ENCODE peak calls at places on chromosomes 13 and 19, in four cellular contexts. One of them, this sample, is unnamed.

GRCh38 chr19:13098291-13099072 is 4.2 kb downstream of the LYL1 start:
- DNase-seq in IMR-90: no peak
- DNase-seq in H1: peak
- DNase-seq in mesendoderm: peak
- DNase-seq in this sample: peak

GRCh38 chr13:35917252-35917941 is 213.8 kb downstream of the DCLK1 start:
- DNase-seq in IMR-90: no peak
- DNase-seq in H1: peak
- DNase-seq in mesendoderm: peak
- DNase-seq in this sample: no peak

GRCh38 chr19:47790398-47790814 is 11.9 kb downstream of the SELENOW start:
- DNase-seq in IMR-90: peak
- DNase-seq in H1: peak
- DNase-seq in mesendoderm: peak
- DNase-seq in this sample: peak

GRCh38 chr19:14979136-14979497 is 547 bp downstream of the SLC1A6 start:
- DNase-seq in IMR-90: no peak
- DNase-seq in H1: no peak
- DNase-seq in mesendoderm: peak
- DNase-seq in this sample: peak

GRCh38 chr13:24906268-24906667 is 142.3 kb downstream of the RNF17 start:
- DNase-seq in IMR-90: no peak
- DNase-seq in H1: no peak
- DNase-seq in mesendoderm: no peak
- DNase-seq in this sample: no peak

GRCh38 chr19:58154679-58155648 is 4.4 kb upstream of the ZNF329 start:
- DNase-seq in IMR-90: peak
- DNase-seq in H1: peak
- DNase-seq in mesendoderm: peak
- DNase-seq in this sample: peak

GRCh38 chr13:26855071-26855470 is 94.5 kb upstream of the GPR12 start:
- DNase-seq in IMR-90: no peak
- DNase-seq in H1: no peak
- DNase-seq in mesendoderm: no peak
- DNase-seq in this sample: no peak

GRCh38 chr13:24178847-24179845 is 18.6 kb downstream of the SPATA13 start:
- DNase-seq in IMR-90: peak
- DNase-seq in H1: no peak
- DNase-seq in mesendoderm: no peak
- DNase-seq in this sample: no peak

GRCh38 chr19:9144920-9145319 is 4.7 kb downstream of the ZNF317 start:
- DNase-seq in IMR-90: no peak
- DNase-seq in H1: no peak
- DNase-seq in mesendoderm: peak
- DNase-seq in this sample: no peak

GRCh38 chr19:367561-367960 is 23.0 kb upstream of the MIER2 start:
- DNase-seq in IMR-90: no peak
- DNase-seq in H1: no peak
- DNase-seq in mesendoderm: no peak
- DNase-seq in this sample: peak

GRCh38 chr13:79837741-79838450 is 356.9 kb downstream of the NDFIP2 start:
- DNase-seq in IMR-90: peak
- DNase-seq in H1: no peak
- DNase-seq in mesendoderm: peak
- DNase-seq in this sample: no peak

GRCh38 chr13:51465124-51465523 is 12.3 kb upstream of the INTS6 start:
- DNase-seq in IMR-90: no peak
- DNase-seq in H1: no peak
- DNase-seq in mesendoderm: no peak
- DNase-seq in this sample: no peak

GRCh38 chr19:49356382-49356781 is 5.8 kb downstream of the TEAD2 start:
- DNase-seq in IMR-90: no peak
- DNase-seq in H1: no peak
- DNase-seq in mesendoderm: no peak
- DNase-seq in this sample: no peak

GRCh38 chr19:11457115-11457514 is 21.7 kb downstream of the PRKCSH start:
- DNase-seq in IMR-90: no peak
- DNase-seq in H1: no peak
- DNase-seq in mesendoderm: no peak
- DNase-seq in this sample: no peak

GRCh38 chr13:110103479-110103878 is 203.5 kb downstream of the COL4A1 start:
- DNase-seq in IMR-90: no peak
- DNase-seq in H1: no peak
- DNase-seq in mesendoderm: no peak
- DNase-seq in this sample: no peak

GRCh38 chr13:34533941-34534340 is 408.1 kb upstream of the NBEA start:
- DNase-seq in IMR-90: no peak
- DNase-seq in H1: no peak
- DNase-seq in mesendoderm: no peak
- DNase-seq in this sample: no peak
- H4K5ac ChIP-seq in IMR-90: no peak
- H4K5ac ChIP-seq in H1: no peak
- H4K5ac ChIP-seq in mesendoderm: no peak
- H4K5ac ChIP-seq in this sample: no peak

GRCh38 chr19:32173836-32174235 is 171.6 kb upstream of the ZNF507 start:
- DNase-seq in IMR-90: no peak
- DNase-seq in H1: peak
- DNase-seq in mesendoderm: peak
- DNase-seq in this sample: no peak
- H4K5ac ChIP-seq in IMR-90: no peak
- H4K5ac ChIP-seq in H1: no peak
- H4K5ac ChIP-seq in mesendoderm: no peak
- H4K5ac ChIP-seq in this sample: no peak

DNA sequence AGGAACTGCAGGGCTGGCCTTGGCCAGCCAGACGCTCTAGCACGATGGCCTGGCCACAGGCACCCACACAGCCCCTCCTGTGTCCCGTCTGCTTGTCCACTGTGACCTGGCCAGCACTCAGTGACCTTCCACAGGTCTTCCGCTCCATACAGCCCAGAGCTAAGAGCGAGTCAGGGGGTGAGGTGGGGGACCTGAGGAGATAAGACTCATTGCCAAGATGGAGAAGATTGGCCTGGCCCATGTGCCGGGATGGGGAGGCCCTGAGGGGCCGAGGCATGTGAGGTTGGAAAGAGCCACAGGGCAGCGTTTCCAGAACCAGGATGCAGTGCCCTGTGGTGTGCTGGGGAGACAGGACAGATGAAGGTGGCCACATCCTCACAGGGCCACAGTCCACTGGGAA is 10.2 kb upstream of the SLC7A9 start:
- DNase-seq in IMR-90: no peak
- DNase-seq in H1: peak
- DNase-seq in mesendoderm: no peak
- DNase-seq in this sample: no peak
- H4K5ac ChIP-seq in IMR-90: no peak
- H4K5ac ChIP-seq in H1: no peak
- H4K5ac ChIP-seq in mesendoderm: no peak
- H4K5ac ChIP-seq in this sample: no peak

GRCh38 chr13:95787356-95788099 is 110.6 kb downstream of the DNAJC3 start:
- DNase-seq in IMR-90: peak
- DNase-seq in H1: no peak
- DNase-seq in mesendoderm: no peak
- DNase-seq in this sample: no peak
- H4K5ac ChIP-seq in IMR-90: no peak
- H4K5ac ChIP-seq in H1: no peak
- H4K5ac ChIP-seq in mesendoderm: no peak
- H4K5ac ChIP-seq in this sample: no peak

GRCh38 chr19:38321646-38322323 is 2.1 kb downstream of the KCNK6 start:
- DNase-seq in IMR-90: peak
- DNase-seq in H1: no peak
- DNase-seq in mesendoderm: no peak
- DNase-seq in this sample: no peak
- H4K5ac ChIP-seq in IMR-90: no peak
- H4K5ac ChIP-seq in H1: no peak
- H4K5ac ChIP-seq in mesendoderm: no peak
- H4K5ac ChIP-seq in this sample: no peak

GRCh38 chr19:24074720-24075119 is 12.3 kb upstream of the ZNF254 start:
- DNase-seq in IMR-90: peak
- DNase-seq in H1: no peak
- DNase-seq in mesendoderm: no peak
- DNase-seq in this sample: no peak
- H4K5ac ChIP-seq in IMR-90: no peak
- H4K5ac ChIP-seq in H1: no peak
- H4K5ac ChIP-seq in mesendoderm: no peak
- H4K5ac ChIP-seq in this sample: no peak

This sample was measured in H9.